ENCODE peak calls at places on chromosomes 2 and 18, in four cellular contexts. Z, J, A and V are unnamed samples.

GRCh38 chr2:8680931-8681760 is 710 bp upstream of the ID2 start:
- DNase-seq in Z (no peak), J (peak; percentile 82), A (peak; percentile 81), V (peak; percentile 76)

GRCh38 chr2:79612999-79613398 is 100.1 kb downstream of the CTNNA2 start:
- DNase-seq in Z (no peak), J (no peak), A (no peak), V (no peak)

GRCh38 chr2:10525573-10526265 is 77.6 kb upstream of the ODC1 start:
- DNase-seq in Z (no peak), J (peak; percentile 53), A (no peak), V (no peak)

GRCh38 chr2:234364718-234365117 is 132.2 kb downstream of the ARL4C start:
- DNase-seq in Z (no peak), J (no peak), A (no peak), V (no peak)

GRCh38 chr18:37564796-37565137 is 831 bp downstream of the CELF4 start:
- DNase-seq in Z (no peak), J (peak; percentile 70), A (peak; percentile 11), V (no peak)

GRCh38 chr2:40103163-40103562 is 324.1 kb upstream of the THUMPD2 start:
- DNase-seq in Z (no peak), J (no peak), A (peak; percentile 75), V (no peak)

GRCh38 chr2:14752294-14752693 is 119.8 kb downstream of the LRATD1 start:
- DNase-seq in Z (no peak), J (no peak), A (no peak), V (no peak)

GRCh38 chr2:240429872-240430491 is 5.5 kb upstream of the GPC1 start:
- DNase-seq in Z (no peak), J (peak; percentile 48), A (no peak), V (no peak)

GRCh38 chr2:235191933-235192332 is 240.1 kb downstream of the SH3BP4 start:
- DNase-seq in Z (no peak), J (no peak), A (no peak), V (no peak)

GRCh38 chr2:55038428-55038827 is 11.8 kb downstream of the RTN4 start:
- DNase-seq in Z (no peak), J (no peak), A (no peak), V (no peak)

GRCh38 chr2:188665196-188665595 is 309.0 kb upstream of the COL3A1 start:
- DNase-seq in Z (no peak), J (no peak), A (peak; percentile 40), V (no peak)